ENCODE peak calls at places on chromosome 18, in six cellular contexts. W is colonic mucosa, D is tibial nerve, Q is cardiac muscle cell, M is ovary, F is spleen. A is an unnamed sample. For H3K9me3, the result is how much of the 10 kb centered on the place peaks cover.

GRCh38 chr18:12908706-12909105 is 24.7 kb upstream of the PTPN2 start:
- DNase-seq in W (no peak), D (no peak), Q (peak), M (no peak), F (no peak), A (no peak)

GRCh38 chr18:80023173-80023572 is 11.1 kb upstream of the RBFA start:
- DNase-seq in W (no peak), D (no peak), Q (no peak), M (no peak), F (no peak), A (no peak)

GRCh38 chr18:13562494-13563029 is 163.8 kb downstream of the FAM210A start:
- DNase-seq in W (no peak), D (no peak), Q (no peak), M (no peak), F (no peak), A (peak)

GRCh38 chr18:59379772-59380530 is 20.9 kb upstream of the LMAN1 start:
- DNase-seq in W (no peak), D (no peak), Q (peak), M (no peak), F (no peak), A (no peak)

GRCh38 chr18:9296233-9297006 is 38.2 kb upstream of the TWSG1 start:
- DNase-seq in W (no peak), D (no peak), Q (no peak), M (no peak), F (no peak), A (no peak)

GRCh38 chr18:62131305-62131909 is 55.4 kb downstream of the PIGN start:
- DNase-seq in W (peak), D (no peak), Q (peak), M (peak), F (no peak), A (peak)

GRCh38 chr18:46894124-46894523 is 23.2 kb downstream of the PIAS2 start:
- DNase-seq in W (no peak), D (no peak), Q (no peak), M (no peak), F (no peak), A (no peak)

GRCh38 chr18:9333441-9334350 is 877 bp upstream of the TWSG1 start:
- DNase-seq in W (peak), D (no peak), Q (no peak), M (peak), F (peak), A (no peak)

GRCh38 chr18:11733031-11733430 is 44.0 kb downstream of the GNAL start:
- DNase-seq in W (peak), D (peak), Q (peak), M (peak), F (peak), A (peak)

GRCh38 chr18:75592527-75592926 is 165.0 kb upstream of the SMIM21 start:
- DNase-seq in W (no peak), D (no peak), Q (no peak), M (no peak), F (no peak), A (no peak)

GRCh38 chr18:8706545-8706980 is 1.2 kb downstream of the MTCL1 start:
- DNase-seq in W (no peak), D (no peak), Q (no peak), M (peak), F (peak), A (no peak)

GRCh38 chr18:79739440-79739778 is 58.3 kb upstream of the KCNG2 start:
- DNase-seq in W (no peak), D (no peak), Q (no peak), M (no peak), F (peak), A (no peak)

GRCh38 chr18:73913505-73913904 is 234.1 kb downstream of the FBXO15 start:
- DNase-seq in W (no peak), D (no peak), Q (no peak), M (no peak), F (no peak), A (no peak)

GRCh38 chr18:59787998-59788875 is 91.0 kb upstream of the CCBE1 start:
- DNase-seq in W (no peak), D (no peak), Q (peak), M (no peak), F (no peak), A (no peak)

GRCh38 chr18:48006415-48007175 is 76.1 kb upstream of the SMAD2 start:
- DNase-seq in W (no peak), D (no peak), Q (no peak), M (no peak), F (no peak), A (no peak)

GRCh38 chr18:45085916-45086624 is 405.4 kb downstream of the SETBP1 start:
- DNase-seq in W (no peak), D (no peak), Q (no peak), M (no peak), F (no peak), A (no peak)

GRCh38 chr18:2537281-2537680 is 34.0 kb downstream of the METTL4 start:
- DNase-seq in W (no peak), D (no peak), Q (no peak), M (no peak), F (no peak), A (no peak)
- H3K27ac ChIP-seq in W (no peak), D (peak), Q (no peak), M (no peak), F (no peak), A (no peak)

DNA sequence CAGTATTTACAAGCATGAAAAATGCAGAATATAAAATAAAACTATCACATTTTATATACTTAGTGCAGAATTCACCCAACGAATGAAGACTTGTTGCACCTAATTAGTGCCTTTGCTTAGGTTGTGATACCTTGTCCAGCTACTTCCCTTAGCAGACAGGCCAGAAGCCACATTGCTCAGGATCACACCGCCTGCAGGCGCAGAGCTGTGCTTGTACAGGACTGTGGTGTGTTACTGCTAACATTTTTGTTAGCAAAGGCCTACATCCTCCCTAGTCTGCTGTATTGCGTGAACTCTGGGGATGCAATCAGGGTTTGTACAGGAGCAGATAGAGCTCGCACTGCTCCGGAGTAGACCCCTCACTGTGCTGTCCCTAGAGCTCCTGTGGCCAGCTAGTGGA is 336.9 kb downstream of the CBLN2 start:
- DNase-seq in W (no peak), D (no peak), Q (no peak), M (no peak), F (no peak), A (no peak)
- H3K9me3 ChIP-seq in W (under half), D (under half), Q (under half), M (under half), F (under half), A (under half)

DNA sequence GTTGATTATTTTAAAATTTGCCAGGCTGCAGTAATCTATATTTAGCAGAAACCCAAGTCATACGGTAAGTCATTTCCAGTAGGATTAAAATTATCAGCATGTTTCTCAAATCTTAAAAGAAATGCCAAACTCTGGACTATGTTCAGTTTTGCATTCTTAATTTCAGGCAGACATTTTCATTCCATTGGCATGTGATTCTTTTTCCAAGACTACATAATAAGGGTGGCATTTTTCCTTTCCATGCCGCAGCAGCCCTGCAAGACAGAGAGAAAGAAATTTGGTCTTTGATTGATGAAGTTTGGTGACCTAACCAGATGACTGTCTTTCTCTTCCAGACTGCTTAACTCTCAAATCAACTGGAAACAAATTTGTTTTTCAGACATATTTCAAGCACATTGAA is 118.1 kb downstream of the FHOD3 start:
- DNase-seq in W (no peak), D (no peak), Q (no peak), M (no peak), F (no peak), A (no peak)
- H3K27ac ChIP-seq in W (no peak), D (no peak), Q (peak), M (no peak), F (no peak), A (peak)

DNA sequence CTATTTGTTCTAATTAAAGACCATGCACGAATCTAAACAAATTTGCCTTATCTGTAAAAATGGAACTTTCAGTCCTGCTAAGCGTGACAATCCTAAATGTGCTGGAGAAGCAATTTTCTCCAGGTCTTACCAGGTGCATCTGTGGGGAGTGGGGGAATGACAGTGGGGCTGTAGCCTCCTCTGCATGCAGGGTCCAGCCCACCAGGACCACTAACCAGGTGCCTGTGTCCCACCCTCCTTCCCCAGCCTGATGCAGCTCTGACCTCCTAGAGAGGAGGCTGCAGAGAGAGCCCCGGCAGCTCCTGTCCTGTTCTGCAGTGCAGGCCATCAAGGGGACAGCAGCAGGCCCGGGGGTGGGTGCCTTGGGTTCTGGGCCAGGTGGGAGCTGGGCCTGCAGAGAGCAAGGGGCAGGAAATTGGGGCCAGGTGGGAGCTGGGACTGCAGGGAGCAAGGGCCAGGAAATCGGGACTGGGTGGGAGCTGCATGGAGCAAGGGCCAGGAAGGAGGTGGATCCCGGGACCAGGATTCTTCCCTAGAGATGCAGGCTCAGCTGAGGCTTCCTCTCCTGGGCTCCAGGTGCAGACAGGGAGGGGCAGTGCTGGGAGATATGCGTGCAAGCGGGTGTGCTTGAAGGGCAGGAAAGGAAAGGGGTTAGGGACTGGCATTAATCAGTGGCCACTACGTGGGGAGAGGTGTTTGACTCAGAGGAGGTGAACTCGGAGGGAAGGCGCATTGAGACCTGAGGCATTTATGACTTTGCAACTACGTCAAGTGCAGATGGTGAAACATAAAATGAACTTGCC is 185.3 kb downstream of the ANKRD30B start:
- DNase-seq in W (peak), D (no peak), Q (no peak), M (no peak), F (no peak), A (no peak)
- H3K9me3 ChIP-seq in W (under half), D (under half), Q (under half), M (under half), F (under half), A (under half)

GRCh38 chr18:24010673-24011072 is 3.9 kb upstream of the TTC39C start:
- DNase-seq in W (no peak), D (no peak), Q (no peak), M (no peak), F (no peak), A (no peak)
- H3K27ac ChIP-seq in W (no peak), D (no peak), Q (no peak), M (no peak), F (peak), A (no peak)

DNA sequence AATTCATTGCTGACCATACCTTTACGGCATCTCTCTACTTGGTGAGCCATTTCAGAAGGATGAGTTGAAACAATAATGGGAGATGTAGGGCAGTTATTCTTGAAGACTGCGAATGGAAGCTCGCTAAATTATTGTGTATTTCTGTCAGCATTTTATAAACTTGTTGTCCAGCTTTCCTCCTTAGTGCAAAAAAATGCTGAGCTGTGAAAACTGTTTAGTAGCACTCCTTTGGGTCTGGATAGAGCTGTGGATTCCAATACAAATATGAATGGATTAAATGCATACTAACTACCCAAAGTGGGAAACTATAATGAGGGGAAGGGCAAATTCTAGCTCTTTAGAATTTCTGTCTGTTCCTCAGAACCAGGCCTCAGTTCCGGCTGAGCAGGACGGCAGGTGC is 461.6 kb downstream of the TXNL1 start:
- DNase-seq in W (no peak), D (no peak), Q (no peak), M (no peak), F (no peak), A (no peak)
- H3K9me3 ChIP-seq in W (under half), D (under half), Q (under half), M (under half), F (under half), A (under half)

GRCh38 chr18:77077836-77078456 is 54.6 kb downstream of the MBP start:
- DNase-seq in W (no peak), D (no peak), Q (no peak), M (no peak), F (no peak), A (no peak)

GRCh38 chr18:77078671-77079070 is 53.9 kb downstream of the MBP start:
- DNase-seq in W (no peak), D (no peak), Q (no peak), M (no peak), F (peak), A (no peak)

GRCh38 chr18:77079088-77079487 is 53.5 kb downstream of the MBP start:
- DNase-seq in W (no peak), D (no peak), Q (no peak), M (no peak), F (no peak), A (no peak)

GRCh38 chr18:77076111-77076510 is 56.5 kb downstream of the MBP start:
- DNase-seq in W (no peak), D (no peak), Q (no peak), M (no peak), F (peak), A (no peak)

DNA sequence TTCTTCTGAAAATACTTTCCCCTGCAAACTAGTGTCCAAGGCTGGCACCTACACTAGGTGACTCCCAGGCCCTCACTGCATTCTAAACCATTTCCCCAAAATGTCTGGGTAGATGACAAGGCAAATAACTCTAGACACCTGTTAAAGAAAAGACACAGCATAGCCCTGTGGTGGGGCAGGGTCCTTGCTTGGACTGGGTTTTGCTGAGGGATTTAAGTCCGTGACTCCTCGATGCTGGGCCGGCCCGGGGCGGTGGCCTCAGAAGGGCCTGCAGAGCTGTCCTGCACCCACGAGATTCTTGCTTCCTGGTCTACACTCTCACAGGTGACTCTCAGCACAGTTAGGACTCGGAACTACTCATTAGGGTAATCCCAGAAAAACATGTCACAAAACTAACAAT is 55.2 kb downstream of the MBP start:
- DNase-seq in W (no peak), D (no peak), Q (no peak), M (no peak), F (peak), A (no peak)
- H3K27ac ChIP-seq in W (no peak), D (no peak), Q (no peak), M (no peak), F (peak), A (no peak)

GRCh38 chr18:78698914-78699313 is 280.7 kb upstream of the SALL3 start:
- DNase-seq in W (no peak), D (no peak), Q (no peak), M (no peak), F (no peak), A (no peak)

GRCh38 chr18:78704960-78705600 is 274.5 kb upstream of the SALL3 start:
- DNase-seq in W (no peak), D (no peak), Q (no peak), M (no peak), F (no peak), A (no peak)

GRCh38 chr18:78699516-78699915 is 280.1 kb upstream of the SALL3 start:
- DNase-seq in W (no peak), D (no peak), Q (no peak), M (no peak), F (peak), A (no peak)

GRCh38 chr18:78701753-78702409 is 277.7 kb upstream of the SALL3 start:
- DNase-seq in W (no peak), D (no peak), Q (no peak), M (no peak), F (no peak), A (no peak)

DNA sequence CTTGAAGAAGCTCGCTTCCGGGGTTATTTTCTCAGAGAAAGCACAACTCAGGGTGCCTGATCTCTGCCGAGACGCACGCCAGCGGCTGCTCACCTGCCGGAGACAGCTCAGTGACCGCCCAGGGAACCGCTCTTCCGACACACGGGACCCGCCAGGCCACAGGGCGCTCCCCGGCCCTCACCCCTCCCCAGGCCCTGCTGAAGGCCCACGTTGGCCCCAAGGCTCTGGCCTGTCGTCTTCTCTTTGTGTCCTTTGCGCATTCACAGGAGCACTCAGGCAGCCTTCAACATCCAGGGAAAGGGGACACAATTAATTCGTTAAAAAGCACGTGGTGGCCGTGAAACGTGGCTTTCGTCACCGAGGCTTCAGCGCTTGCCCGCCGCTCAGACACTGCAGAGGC is 276.3 kb upstream of the SALL3 start:
- DNase-seq in W (no peak), D (no peak), Q (no peak), M (no peak), F (no peak), A (no peak)
- H3K9me3 ChIP-seq in W (under half), D (under half), Q (under half), M (under half), F (under half), A (under half)

GRCh38 chr18:50074404-50074803 is 120.5 kb downstream of the MYO5B start:
- DNase-seq in W (no peak), D (no peak), Q (no peak), M (no peak), F (no peak), A (no peak)

GRCh38 chr18:50075772-50076171 is 119.2 kb downstream of the MYO5B start:
- DNase-seq in W (no peak), D (no peak), Q (no peak), M (no peak), F (no peak), A (no peak)

GRCh38 chr18:50073319-50073718 is 121.6 kb downstream of the MYO5B start:
- DNase-seq in W (no peak), D (no peak), Q (no peak), M (no peak), F (no peak), A (no peak)

GRCh38 chr18:50079571-50080295 is 115.2 kb downstream of the MYO5B start:
- DNase-seq in W (no peak), D (no peak), Q (no peak), M (no peak), F (no peak), A (peak)

GRCh38 chr18:50076245-50076644 is 118.7 kb downstream of the MYO5B start:
- DNase-seq in W (peak), D (no peak), Q (no peak), M (no peak), F (no peak), A (no peak)
- H3K27ac ChIP-seq in W (no peak), D (no peak), Q (no peak), M (no peak), F (no peak), A (no peak)